ENCODE peak calls at places on chromosomes 2 and 18, in ten cellular contexts. L is activated CD4-positive, alpha-beta T cell treated with anti-CD3 and anti-CD28 coated beads for 1 hour; X is NCI-H1105; H is activated T-cell treated with anti-CD3 and anti-CD28 coated beads, Interleukin-2, amount 50 U/mL, for 48 hours; S is neural crest cell; R is colonic mucosa; T is M059J; W is fibroblast of pulmonary artery; V is RKO; B is heart right ventricle. Q is an unnamed sample.

GRCh38 chr2:137383391-137383790 is 580.9 kb upstream of the HNMT start:
- DNase-seq in S (no peak), L (no peak), W (no peak), R (no peak), H (no peak), T (no peak), X (no peak), V (no peak), B (no peak), Q (no peak)

GRCh38 chr2:9341351-9341887 is 81.9 kb downstream of the ITGB1BP1 start:
- DNase-seq in T (no peak), V (no peak), X (no peak), W (no peak), L (no peak), R (no peak), H (no peak), B (no peak), S (no peak), Q (no peak)

GRCh38 chr2:120477198-120477597 is 131.3 kb downstream of the INHBB start:
- DNase-seq in H (no peak), S (no peak), V (no peak), B (no peak), R (no peak), W (no peak), L (no peak), T (no peak), X (no peak), Q (no peak)

GRCh38 chr2:62304429-62305417 is 108.8 kb downstream of the B3GNT2 start:
- DNase-seq in H (peak; percentile 81), L (no peak), T (peak; percentile 81), V (peak; percentile 24), S (no peak), W (peak; percentile 97), B (peak; percentile 56), R (peak; percentile 86), X (peak; percentile 47), Q (peak; percentile 47)

GRCh38 chr2:85753525-85754312 is at the start of gene ATOH8:
- DNase-seq in B (peak; percentile 82), W (peak; percentile 76), V (no peak), X (peak; percentile 48), H (peak; percentile 49), L (no peak), S (peak; percentile 64), T (peak; percentile 54), R (peak; percentile 78), Q (peak; percentile 73)

GRCh38 chr2:31297751-31298150 is 63.8 kb downstream of the EHD3 start:
- DNase-seq in V (peak; percentile 56), B (no peak), T (peak; percentile 84), R (no peak), S (no peak), H (peak; percentile 22), L (no peak), X (no peak), W (no peak), Q (no peak)

GRCh38 chr2:9326975-9327374 is 96.4 kb downstream of the ITGB1BP1 start:
- DNase-seq in V (no peak), X (no peak), H (no peak), S (no peak), W (peak; percentile 29), L (no peak), T (peak; percentile 47), R (no peak), B (no peak), Q (no peak)

GRCh38 chr18:31657823-31658669 is 26.3 kb downstream of the B4GALT6 start:
- DNase-seq in S (no peak), R (peak; percentile 34), V (no peak), W (no peak), H (peak; percentile 67), L (no peak), X (peak; percentile 75), T (no peak), B (no peak), Q (peak; percentile 80)

GRCh38 chr2:147204102-147204501 is 640.7 kb upstream of the ACVR2A start:
- DNase-seq in H (no peak), B (no peak), T (peak; percentile 49), X (no peak), L (no peak), R (no peak), V (no peak), W (peak; percentile 25), S (no peak), Q (no peak)

GRCh38 chr18:60372598-60372997 is at the start of gene MC4R:
- DNase-seq in V (peak; percentile 28), T (peak; percentile 59), X (peak; percentile 91), H (no peak), L (no peak), S (peak; percentile 22), R (peak; percentile 18), B (no peak), W (peak; percentile 73), Q (peak; percentile 78)

GRCh38 chr2:119383410-119384140 is 16.8 kb downstream of the DBI start:
- DNase-seq in B (no peak), V (no peak), T (no peak), H (no peak), L (no peak), X (peak; percentile 42), R (peak; percentile 25), W (no peak), S (no peak), Q (no peak)

Q was measured in NCI-H526.